ENCODE peak calls at places on chromosomes 4 and X, in five cellular contexts. D, J, U, V and T are unnamed samples.

GRCh38 chr4:20181926-20182325 is 69.8 kb upstream of the SLIT2 start:
- DNase-seq in V (no peak), J (no peak), D (no peak), U (no peak), T (no peak)

GRCh38 chr4:115187136-115187535 is 73.7 kb upstream of the NDST4 start:
- DNase-seq in U (no peak), V (no peak), D (no peak), J (no peak), T (no peak)

GRCh38 chrX:28391528-28391927 is 195.7 kb upstream of the IL1RAPL1 start:
- DNase-seq in U (no peak), V (no peak), J (no peak), D (no peak), T (no peak)

GRCh38 chr4:68984947-68985346 is 33.3 kb upstream of the UGT2A3 start:
- DNase-seq in V (no peak), D (no peak), J (no peak), U (no peak), T (no peak)

GRCh38 chr4:73856518-73856917 is 3.4 kb downstream of the PF4V1 start:
- DNase-seq in J (no peak), U (peak; percentile 40), V (no peak), D (no peak), T (no peak)

GRCh38 chr4:147674073-147674472 is 9.9 kb downstream of the PRMT9 start:
- DNase-seq in J (no peak), U (no peak), D (no peak), V (no peak), T (peak; percentile 76)

GRCh38 chrX:35826503-35826902 is 28.4 kb downstream of the MAGEB16 start:
- DNase-seq in J (no peak), U (no peak), V (no peak), D (no peak), T (no peak)

GRCh38 chr4:153905231-153905630 is 116.3 kb upstream of the SFRP2 start:
- DNase-seq in U (no peak), D (no peak), V (no peak), J (no peak), T (no peak)

GRCh38 chr4:4853921-4854648 is 5.4 kb upstream of the MSX1 start:
- DNase-seq in D (no peak), U (no peak), J (no peak), V (no peak), T (no peak)

GRCh38 chrX:67636532-67636931 is 92.7 kb downstream of the AR start:
- DNase-seq in V (no peak), U (no peak), J (no peak), D (no peak), T (no peak)

GRCh38 chrX:124994404-124994803 is 325.3 kb upstream of the TEX13C start:
- DNase-seq in J (no peak), V (no peak), D (no peak), U (no peak), T (no peak)

GRCh38 chr4:103451341-103451740 is 253.2 kb upstream of the CENPE start:
- DNase-seq in J (no peak), D (no peak), U (no peak), V (no peak), T (no peak)

GRCh38 chr4:16443504-16444088 is 217.3 kb upstream of the TAPT1 start:
- DNase-seq in D (peak; percentile 36), V (peak; percentile 54), J (no peak), U (peak; percentile 34), T (peak; percentile 52)

GRCh38 chrX:15960237-15960636 is 105.6 kb upstream of the AP1S2 start:
- DNase-seq in U (no peak), J (no peak), D (no peak), V (no peak), T (no peak)

GRCh38 chr4:26884486-26884988 is 23.9 kb downstream of the STIM2 start:
- DNase-seq in D (no peak), V (no peak), J (peak; percentile 53), U (no peak), T (no peak)

GRCh38 chr4:110287130-110287529 is 88.7 kb upstream of the ELOVL6 start:
- DNase-seq in D (no peak), U (peak; percentile 3), J (peak; percentile 83), V (no peak), T (peak; percentile 81)

GRCh38 chr4:147834480-147834879 is 102.6 kb downstream of the ARHGAP10 start:
- DNase-seq in D (no peak), J (no peak), U (no peak), V (no peak), T (no peak)

GRCh38 chr4:152106113-152106763 is 345.4 kb upstream of the GATB start:
- DNase-seq in J (no peak), V (peak; percentile 31), U (peak; percentile 89), D (no peak), T (peak; percentile 97)

GRCh38 chrX:22320236-22320635 is 47.5 kb downstream of the CBLL2 start:
- DNase-seq in V (no peak), J (no peak), D (no peak), U (no peak), T (no peak)

GRCh38 chr4:149345424-149345823 is 470.2 kb downstream of the IQCM start:
- DNase-seq in U (no peak), V (no peak), D (no peak), J (no peak), T (no peak)
- TF ChIP-seq RCOR1 in U (no peak), V (no peak), D (no peak), J (no peak), T (no peak)

DNA sequence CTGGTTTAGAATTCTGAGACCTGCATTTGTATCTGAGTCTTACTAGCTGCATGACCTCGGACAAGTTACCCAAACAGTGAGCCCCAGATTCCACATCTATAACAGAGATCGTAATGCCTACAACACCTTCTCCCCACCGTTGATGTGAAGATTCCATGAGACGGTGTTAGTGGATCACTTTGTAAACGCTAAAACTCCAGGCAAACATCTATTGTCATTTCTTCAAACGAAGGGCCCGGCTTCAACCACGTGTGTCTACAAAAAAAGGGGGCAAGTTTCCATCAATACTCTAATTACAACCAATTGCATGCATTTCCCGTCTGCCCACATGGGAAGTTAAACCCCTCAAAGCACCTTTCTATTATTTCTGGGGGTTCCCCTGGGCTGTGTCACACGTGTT is 99.1 kb upstream of the ENPP6 start:
- DNase-seq in D (no peak), U (no peak), V (no peak), J (no peak), T (no peak)
- TF ChIP-seq RCOR1 in D (no peak), U (no peak), V (no peak), J (no peak), T (no peak)

DNA sequence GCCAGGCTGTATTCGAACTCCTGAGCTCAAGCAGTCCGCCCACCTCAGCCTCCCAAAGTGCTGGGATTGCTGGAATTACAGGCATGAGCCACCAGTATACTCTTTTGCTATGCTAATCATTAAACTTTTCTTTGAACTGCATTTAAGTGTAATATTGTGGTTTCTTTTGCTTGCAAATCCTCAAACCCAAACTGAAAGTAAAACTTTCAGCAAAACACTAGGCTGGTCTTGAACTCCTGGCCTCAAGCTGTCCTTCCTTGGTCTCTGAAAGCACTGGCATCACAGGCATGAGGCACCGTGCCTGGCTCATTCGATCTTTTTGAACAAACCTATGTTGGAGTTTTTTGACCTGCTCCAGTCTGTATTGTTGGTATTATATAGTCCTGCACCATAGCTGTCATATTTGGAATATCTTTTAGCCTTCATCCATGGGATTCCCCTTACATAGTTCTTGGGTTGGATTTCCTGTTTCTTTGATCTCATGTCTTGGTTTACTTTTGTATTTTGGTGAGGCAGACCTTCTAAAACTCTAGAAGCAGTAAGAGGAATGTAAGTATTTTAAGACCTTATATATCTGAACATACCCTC is 34.1 kb downstream of the MOB1B start:
- DNase-seq in V (no peak), D (no peak), J (no peak), U (no peak), T (peak; percentile 61)
- TF ChIP-seq RCOR1 in V (no peak), D (no peak), J (no peak), U (no peak), T (no peak)

DNA sequence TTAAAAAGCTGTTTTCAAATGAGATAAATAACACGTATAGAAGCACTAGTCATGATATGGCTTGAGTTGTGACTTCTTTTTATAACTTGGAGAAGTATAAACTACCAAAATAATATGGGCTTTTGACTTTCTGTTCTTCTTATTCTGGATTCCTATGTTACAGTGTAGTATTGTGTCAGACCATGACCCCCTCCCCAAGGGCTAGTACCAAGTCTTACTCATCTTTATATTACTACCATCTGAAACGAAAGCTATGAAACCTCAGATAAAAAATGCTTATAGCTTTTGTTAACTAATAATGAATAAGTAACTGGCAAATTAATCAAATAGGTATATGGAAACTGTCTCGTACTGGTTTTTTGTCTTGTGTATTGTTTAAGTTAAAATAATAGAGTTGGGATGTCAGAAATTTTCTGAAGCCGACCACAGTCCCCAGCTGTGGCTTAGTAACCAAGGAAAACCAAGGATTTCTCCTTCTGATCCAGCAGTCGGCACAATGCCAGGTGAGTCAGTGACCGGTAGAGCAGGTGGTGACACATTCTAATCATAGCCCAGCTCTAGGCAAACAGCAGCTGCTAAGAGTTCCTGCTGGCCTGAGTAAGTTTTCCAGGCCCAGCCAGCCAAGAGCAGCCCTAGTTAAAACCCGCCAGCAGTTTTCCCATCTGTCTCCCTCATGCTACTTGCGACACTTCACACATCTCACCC is 163.3 kb upstream of the PRDX4 start:
- DNase-seq in J (no peak), D (no peak), U (peak; percentile 76), V (no peak), T (peak; percentile 66)
- TF ChIP-seq RCOR1 in J (no peak), D (no peak), U (no peak), V (no peak), T (no peak)